ENCODE peak calls at places on chromosomes 4 and X, in ten cellular contexts. X, O, J, F, M, V, L, Y, Z and R are unnamed samples.

GRCh38 chr4:98341309-98341708 is 80.1 kb downstream of the RAP1GDS1 start:
- DNase-seq in X (peak), O (no peak), J (no peak), F (no peak), M (no peak), V (peak), L (no peak), Y (no peak), Z (no peak), R (peak)

GRCh38 chrX:48520455-48520854 is 1.2 kb upstream of the EBP start:
- DNase-seq in X (no peak), O (no peak), J (no peak), F (no peak), M (no peak), V (no peak), L (no peak), Y (no peak), Z (no peak), R (no peak)

GRCh38 chrX:13840121-13840520 is 23.2 kb upstream of the GPM6B start:
- DNase-seq in X (no peak), O (no peak), J (no peak), F (no peak), M (no peak), V (no peak), L (no peak), Y (no peak), Z (no peak), R (no peak)

GRCh38 chr4:14810121-14810520 is 192.2 kb upstream of the CPEB2 start:
- DNase-seq in X (no peak), O (no peak), J (no peak), F (no peak), M (no peak), V (no peak), L (no peak), Y (no peak), Z (no peak), R (no peak)

GRCh38 chr4:189305500-189305899 is 635.2 kb upstream of the FRG1 start:
- DNase-seq in X (no peak), O (no peak), J (no peak), F (no peak), M (no peak), V (no peak), L (no peak), Y (no peak), Z (no peak), R (no peak)

GRCh38 chrX:82961129-82961528 is 547.0 kb upstream of the POU3F4 start:
- DNase-seq in X (no peak), O (peak), J (no peak), F (no peak), M (no peak), V (no peak), L (no peak), Y (no peak), Z (no peak), R (no peak)

GRCh38 chrX:10756365-10756915 is 136.1 kb upstream of the MID1 start:
- DNase-seq in X (peak), O (no peak), J (no peak), F (peak), M (no peak), V (no peak), L (no peak), Y (no peak), Z (no peak), R (peak)

GRCh38 chrX:14015941-14016340 is 13.8 kb downstream of the GEMIN8 start:
- DNase-seq in X (peak), O (no peak), J (no peak), F (no peak), M (no peak), V (no peak), L (no peak), Y (no peak), Z (no peak), R (no peak)

GRCh38 chrX:56564182-56564885 is 907 bp downstream of the UBQLN2 start:
- DNase-seq in X (peak), O (peak), J (no peak), F (peak), M (no peak), V (no peak), L (peak), Y (peak), Z (peak), R (peak)

GRCh38 chrX:102155806-102156179 is at the start of gene BEX5:
- DNase-seq in X (peak), O (no peak), J (peak), F (peak), M (peak), V (no peak), L (peak), Y (peak), Z (peak), R (peak)

GRCh38 chr4:107603430-107603829 is 116.6 kb downstream of the PAPSS1 start:
- DNase-seq in X (peak), O (no peak), J (no peak), F (peak), M (no peak), V (no peak), L (no peak), Y (no peak), Z (no peak), R (no peak)

GRCh38 chrX:100721328-100721727 is 10.6 kb downstream of the SYTL4 start:
- DNase-seq in X (no peak), O (no peak), J (no peak), F (no peak), M (no peak), V (no peak), L (no peak), Y (no peak), Z (no peak), R (no peak)

GRCh38 chr4:68182382-68182820 is 52.7 kb upstream of the TMPRSS11F start:
- DNase-seq in X (no peak), O (no peak), J (peak), F (no peak), M (no peak), V (no peak), L (no peak), Y (no peak), Z (no peak), R (no peak)

GRCh38 chrX:57135287-57135686 is 1.9 kb downstream of the SPIN2A start:
- DNase-seq in X (no peak), O (no peak), J (no peak), F (no peak), M (no peak), V (no peak), L (no peak), Y (no peak), Z (no peak), R (no peak)

GRCh38 chrX:39174761-39175417 is 373.6 kb downstream of the MID1IP1 start:
- DNase-seq in X (no peak), O (no peak), J (peak), F (no peak), M (no peak), V (no peak), L (no peak), Y (no peak), Z (peak), R (no peak)

GRCh38 chr4:77430847-77431246 is 174.8 kb upstream of the CXCL13 start:
- DNase-seq in X (no peak), O (peak), J (no peak), F (no peak), M (no peak), V (no peak), L (no peak), Y (no peak), Z (no peak), R (no peak)

GRCh38 chrX:1400731-1401471 is 9.0 kb upstream of the SLC25A6 start:
- DNase-seq in X (no peak), O (no peak), J (peak), F (no peak), M (no peak), V (no peak), L (no peak), Y (no peak), Z (no peak), R (no peak)

GRCh38 chr4:100841911-100842310 is 324.1 kb upstream of the EMCN start:
- DNase-seq in X (peak), O (no peak), J (no peak), F (no peak), M (no peak), V (no peak), L (no peak), Y (no peak), Z (no peak), R (no peak)